ENCODE peak calls at places on chromosomes 5 and 9, in five cellular contexts. B is AG04450, O is foreskin fibroblast, F is adipocyte, M is upper lobe of right lung. D is an unnamed sample.

GRCh38 chr5:176388003-176388340 is 426 bp downstream of the NOP16 start:
- DNase-seq in B (no peak), F (peak; percentile 37), M (no peak), O (peak; percentile 44), D (no peak)

GRCh38 chr9:98854206-98854756 is 46.8 kb downstream of the GALNT12 start:
- DNase-seq in M (no peak), F (peak; percentile 69), O (peak; percentile 80), B (no peak), D (no peak)

GRCh38 chr9:79224672-79225433 is 346.9 kb upstream of the TLE4 start:
- DNase-seq in F (peak; percentile 95), M (no peak), O (peak; percentile 95), B (peak; percentile 85), D (peak; percentile 31)

GRCh38 chr9:131394464-131395026 is 659 bp downstream of the PRRC2B start:
- DNase-seq in M (peak; percentile 79), B (no peak), F (peak; percentile 78), O (peak; percentile 65), D (peak; percentile 58)

GRCh38 chr9:134892221-134892620 is 11.6 kb downstream of the FCN2 start:
- DNase-seq in B (no peak), F (no peak), M (peak; percentile 48), O (no peak), D (no peak)

GRCh38 chr5:863244-863805 is 12.5 kb upstream of the ZDHHC11 start:
- DNase-seq in F (no peak), B (no peak), M (no peak), O (no peak), D (no peak)

GRCh38 chr5:61941637-61942036 is 364.4 kb upstream of the KIF2A start:
- DNase-seq in M (no peak), O (peak; percentile 15), B (no peak), F (peak; percentile 48), D (no peak)

GRCh38 chr5:154194348-154195329 is 4.1 kb downstream of the GALNT10 start:
- DNase-seq in M (no peak), F (peak; percentile 85), O (peak; percentile 72), B (no peak), D (peak; percentile 81)

GRCh38 chr9:126097679-126098078 is 228.9 kb upstream of the MVB12B start:
- DNase-seq in O (no peak), F (no peak), M (no peak), B (no peak), D (no peak)

GRCh38 chr5:86500947-86501346 is 116.8 kb upstream of the COX7C start:
- DNase-seq in O (no peak), M (no peak), B (no peak), F (no peak), D (no peak)

GRCh38 chr9:134728801-134729495 is 87.3 kb downstream of the COL5A1 start:
- DNase-seq in M (no peak), F (no peak), O (no peak), B (no peak), D (no peak)

GRCh38 chr5:52725065-52725746 is 62.5 kb upstream of the ITGA1 start:
- DNase-seq in O (no peak), M (no peak), B (no peak), F (no peak), D (no peak)

GRCh38 chr5:14420136-14420808 is 161.3 kb upstream of the OTULINL start:
- DNase-seq in F (peak; percentile 50), O (peak; percentile 51), M (no peak), B (no peak), D (peak; percentile 33)

GRCh38 chr5:174328626-174329299 is 283.3 kb downstream of the NSG2 start:
- DNase-seq in F (peak; percentile 29), B (no peak), O (no peak), M (no peak), D (peak; percentile 47)

GRCh38 chr5:1181451-1182359 is 19.7 kb upstream of the SLC6A19 start:
- DNase-seq in F (no peak), M (no peak), B (no peak), O (no peak), D (no peak)

GRCh38 chr9:99918134-99918533 is 11.7 kb downstream of the STX17 start:
- DNase-seq in M (no peak), B (no peak), F (no peak), O (no peak), D (no peak)

GRCh38 chr9:115106642-115107041 is 11.3 kb downstream of the TNC start:
- DNase-seq in B (no peak), M (no peak), O (peak; percentile 46), F (peak; percentile 23), D (no peak)

GRCh38 chr5:142007237-142007544 is 5.6 kb downstream of the GNPDA1 start:
- DNase-seq in F (no peak), M (no peak), O (no peak), B (no peak), D (no peak)

GRCh38 chr9:99868845-99869244 is 37.6 kb upstream of the STX17 start:
- DNase-seq in M (no peak), O (peak; percentile 11), B (no peak), F (no peak), D (no peak)

GRCh38 chr9:91186311-91187101 is 175.2 kb downstream of the AUH start:
- DNase-seq in B (no peak), M (no peak), F (no peak), O (peak; percentile 72), D (peak; percentile 54)

GRCh38 chr5:53288511-53288910 is 179.0 kb upstream of the MOCS2 start:
- DNase-seq in B (no peak), M (no peak), F (no peak), O (no peak), D (no peak)

GRCh38 chr9:120698766-120699165 is 15.5 kb downstream of the MEGF9 start:
- DNase-seq in M (no peak), B (no peak), F (peak; percentile 21), O (peak; percentile 43), D (no peak)

GRCh38 chr5:42870882-42871418 is 59.3 kb upstream of the SELENOP start:
- DNase-seq in O (no peak), F (no peak), B (no peak), M (no peak), D (no peak)

GRCh38 chr5:177027665-177028064 is 5.2 kb downstream of the ZNF346 start:
- DNase-seq in M (no peak), B (no peak), O (no peak), F (no peak), D (no peak)

GRCh38 chr9:132412089-132412488 is 2.1 kb downstream of the CFAP77 start:
- DNase-seq in F (peak; percentile 7), O (peak; percentile 38), M (no peak), B (no peak), D (peak; percentile 24)

GRCh38 chr5:96026334-96027065 is 64.8 kb upstream of the ELL2 start:
- DNase-seq in B (peak; percentile 34), F (peak; percentile 71), O (peak; percentile 81), M (no peak), D (no peak)

GRCh38 chr5:664994-665360 is 28.2 kb downstream of the TPPP start:
- DNase-seq in O (no peak), B (no peak), M (no peak), F (no peak), D (no peak)

GRCh38 chr9:108636023-108636422 is 219.8 kb downstream of the ACTL7B start:
- DNase-seq in B (no peak), O (no peak), F (no peak), M (no peak), D (no peak)

DNA sequence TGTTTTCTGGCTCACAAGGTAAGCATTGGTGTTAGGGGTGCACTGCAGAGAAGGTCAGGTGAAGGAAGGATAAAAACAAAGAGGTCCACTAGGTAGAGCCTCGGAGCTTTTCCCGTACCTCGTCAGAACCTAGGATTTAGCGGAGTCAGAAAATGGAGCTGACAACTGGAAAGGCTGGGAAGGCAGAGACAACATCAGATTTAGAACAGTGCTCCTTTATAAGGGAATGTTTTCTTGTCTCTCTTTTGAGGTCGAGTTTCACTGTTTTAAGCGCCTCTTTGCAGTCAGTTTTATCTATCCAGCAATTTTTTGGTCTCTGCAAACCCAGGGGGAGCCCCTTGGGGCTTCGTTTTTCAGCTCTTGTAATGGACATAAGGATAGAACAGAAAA is 80.6 kb downstream of the FNBP1 start:
- DNase-seq in F (no peak), O (no peak), M (no peak), B (no peak), D (no peak)
- H3K4me3 ChIP-seq in F (peak overlapping the region; percentile 79), O (peak overlapping the region; percentile 53), M (peak overlapping the region; percentile 53), B (peak overlapping the region; percentile 51), D (peak overlapping the region; percentile 44)

GRCh38 chr5:51389326-51389581 is 6.0 kb downstream of the ISL1 start:
- DNase-seq in B (no peak), M (no peak), O (no peak), F (no peak), D (no peak)

GRCh38 chr5:51388488-51389325 is 5.5 kb downstream of the ISL1 start:
- DNase-seq in M (no peak), F (no peak), O (peak; percentile 61), B (no peak), D (no peak)

GRCh38 chr5:51389582-51390463 is 6.6 kb downstream of the ISL1 start:
- DNase-seq in O (peak; percentile 89), M (no peak), F (peak; percentile 24), B (no peak), D (no peak)

GRCh38 chr5:51386916-51387853 is 3.9 kb downstream of the ISL1 start:
- DNase-seq in B (no peak), F (no peak), M (no peak), O (peak; percentile 74), D (peak; percentile 27)

DNA sequence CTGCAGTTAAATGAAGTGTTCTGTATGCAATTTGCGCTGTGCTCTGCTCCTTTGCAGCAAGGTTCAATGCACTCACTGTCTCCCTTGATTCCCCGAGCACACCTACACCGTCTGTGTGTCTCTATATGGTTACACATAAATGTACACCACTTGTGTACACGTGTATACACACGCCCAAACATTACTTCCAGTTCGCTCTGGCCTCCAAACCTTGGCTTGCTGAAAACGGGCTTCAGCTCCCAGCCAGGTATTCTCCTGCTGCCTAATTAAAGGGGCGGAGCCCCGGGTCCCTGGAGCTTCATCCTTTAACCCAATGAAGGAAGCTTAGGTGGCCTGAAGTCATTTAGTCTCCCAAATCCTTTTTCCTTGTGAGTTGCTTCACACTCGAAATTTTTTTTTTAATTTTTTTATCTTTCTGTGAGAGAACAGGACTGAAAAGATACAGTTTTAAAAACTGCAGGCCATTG is 4.6 kb downstream of the ISL1 start:
- DNase-seq in B (no peak), O (no peak), F (no peak), M (no peak), D (no peak)
- H3K4me3 ChIP-seq in B (no peak overlapping the region), O (peak overlapping the region; percentile 37), F (no peak overlapping the region), M (no peak overlapping the region), D (peak overlapping the region; percentile 39)

GRCh38 chr9:96216618-96217017 is 85.4 kb downstream of the HSD17B3 start:
- DNase-seq in F (no peak), M (no peak), O (no peak), B (no peak), D (no peak)

GRCh38 chr9:96217358-96217755 is 84.6 kb downstream of the HSD17B3 start:
- DNase-seq in M (no peak), O (no peak), B (no peak), F (no peak), D (no peak)

GRCh38 chr9:96217756-96218693 is 84.0 kb downstream of the HSD17B3 start:
- DNase-seq in O (peak; percentile 84), F (peak; percentile 84), M (peak; percentile 87), B (peak; percentile 11), D (peak; percentile 49)

GRCh38 chr9:96219615-96220257 is 82.2 kb downstream of the HSD17B3 start:
- DNase-seq in M (peak; percentile 75), F (peak; percentile 34), O (peak; percentile 51), B (no peak), D (no peak)

GRCh38 chr9:96218821-96219614 is 83.0 kb downstream of the HSD17B3 start:
- DNase-seq in B (no peak), F (no peak), M (no peak), O (no peak), D (no peak)
- H3K4me3 ChIP-seq in B (no peak overlapping the region), F (peak overlapping the region; percentile 61), M (peak overlapping the region; percentile 12), O (no peak overlapping the region), D (no peak overlapping the region)

GRCh38 chr9:80707120-80707519 is 982.2 kb downstream of the TLE1 start:
- DNase-seq in F (no peak), M (no peak), B (no peak), O (peak; percentile 46), D (no peak)
- H3K4me3 ChIP-seq in F (no peak overlapping the region), M (no peak overlapping the region), B (no peak overlapping the region), O (no peak overlapping the region), D (no peak overlapping the region)